ENCODE peak calls at places on chromosomes 3 and 15, in nine cellular contexts. Q, B, Z, X, N, S, V, E and A are unnamed samples.

GRCh38 chr3:6526861-6527260 is 334.1 kb upstream of the GRM7 start:
- DNase-seq in Q (no peak), X (no peak), B (no peak), S (no peak), N (no peak), V (no peak), Z (no peak), E (peak), A (no peak)

GRCh38 chr3:187484547-187485325 is 116.6 kb downstream of the RTP4 start:
- DNase-seq in B (no peak), V (no peak), S (no peak), Q (no peak), X (no peak), E (no peak), Z (no peak), N (no peak), A (no peak)

GRCh38 chr3:9340450-9341009 is 22.3 kb upstream of the THUMPD3 start:
- DNase-seq in X (no peak), S (no peak), Z (peak), B (no peak), N (no peak), E (no peak), V (no peak), Q (no peak), A (no peak)

GRCh38 chr3:127115691-127116351 is 77.1 kb upstream of the PRR23E start:
- DNase-seq in Q (no peak), B (no peak), E (no peak), V (no peak), N (no peak), S (peak), X (no peak), Z (no peak), A (no peak)

GRCh38 chr3:18559323-18559972 is 134.3 kb upstream of the SATB1 start:
- DNase-seq in S (no peak), V (no peak), X (peak), E (no peak), Q (peak), B (no peak), Z (peak), N (no peak), A (no peak)

GRCh38 chr15:48395532-48396011 is 64.3 kb downstream of the DUT start:
- DNase-seq in V (no peak), Q (peak), Z (no peak), E (no peak), N (peak), S (peak), X (no peak), B (peak), A (peak)

GRCh38 chr3:143850877-143851276 is 2.6 kb upstream of the SLC9A9 start:
- DNase-seq in V (no peak), B (no peak), Z (no peak), S (no peak), N (no peak), E (no peak), X (no peak), Q (no peak), A (no peak)

GRCh38 chr15:63203451-63204090 is 14.2 kb downstream of the RAB8B start:
- DNase-seq in Q (no peak), B (no peak), X (no peak), V (no peak), E (no peak), Z (no peak), N (no peak), S (no peak), A (no peak)

GRCh38 chr15:84836859-84837258 is 19.7 kb downstream of the ALPK3 start:
- DNase-seq in S (no peak), N (no peak), Z (no peak), E (no peak), B (no peak), Q (no peak), V (no peak), X (no peak), A (no peak)

GRCh38 chr3:157836022-157836421 is 270.2 kb downstream of the SHOX2 start:
- DNase-seq in V (no peak), S (no peak), X (no peak), B (no peak), N (no peak), Z (no peak), Q (no peak), E (no peak), A (no peak)

GRCh38 chr3:55485208-55485791 is 1.8 kb downstream of the WNT5A start:
- DNase-seq in X (peak), B (peak), E (peak), N (peak), Z (peak), Q (peak), S (peak), V (no peak), A (peak)

GRCh38 chr15:36965561-36966342 is 134.6 kb downstream of the MEIS2 start:
- DNase-seq in V (no peak), N (no peak), Z (no peak), B (no peak), X (no peak), S (no peak), Q (no peak), E (no peak), A (no peak)

GRCh38 chr15:62606376-62607164 is 436.0 kb upstream of the TPM1 start:
- DNase-seq in X (no peak), N (no peak), Z (peak), B (no peak), E (no peak), S (no peak), V (no peak), Q (no peak), A (peak)

GRCh38 chr3:143536817-143537535 is 311.3 kb downstream of the SLC9A9 start:
- DNase-seq in Q (no peak), B (no peak), V (no peak), S (no peak), N (no peak), X (no peak), E (no peak), Z (no peak), A (no peak)

GRCh38 chr3:169323580-169324453 is 339.7 kb downstream of the MECOM start:
- DNase-seq in N (peak), Z (no peak), V (no peak), X (no peak), Q (no peak), B (no peak), S (no peak), E (no peak), A (no peak)

GRCh38 chr3:184832044-184832443 is 20.1 kb downstream of the VPS8 start:
- DNase-seq in B (no peak), Q (no peak), S (no peak), V (no peak), E (no peak), X (no peak), Z (no peak), N (no peak), A (no peak)

GRCh38 chr3:78917541-78917940 is 850.3 kb downstream of the ROBO1 start:
- DNase-seq in V (no peak), B (no peak), X (no peak), E (no peak), Z (no peak), N (no peak), S (no peak), Q (no peak), A (no peak)

GRCh38 chr15:31489801-31490646 is 163.4 kb downstream of the KLF13 start:
- DNase-seq in Q (peak), N (peak), E (no peak), Z (peak), S (no peak), X (peak), B (peak), V (peak), A (no peak)

GRCh38 chr3:151856106-151856505 is 17.3 kb upstream of the SUCNR1 start:
- DNase-seq in Q (no peak), E (no peak), Z (no peak), B (no peak), S (no peak), X (no peak), V (no peak), N (no peak), A (no peak)

GRCh38 chr3:38609386-38610111 is 39.9 kb downstream of the SCN5A start:
- DNase-seq in B (no peak), E (no peak), Z (no peak), X (no peak), N (peak), V (no peak), S (peak), Q (no peak), A (no peak)

GRCh38 chr3:32200490-32200889 is 38.0 kb upstream of the CMTM8 start:
- DNase-seq in X (no peak), S (no peak), N (peak), Q (no peak), B (peak), E (no peak), Z (no peak), V (no peak), A (peak)

GRCh38 chr15:96428742-96429141 is 98.2 kb downstream of the NR2F2 start:
- DNase-seq in S (no peak), Z (no peak), Q (no peak), X (no peak), N (no peak), E (no peak), B (no peak), V (no peak), A (peak)

GRCh38 chr3:31841515-31841914 is 139.5 kb downstream of the OSBPL10 start:
- DNase-seq in E (no peak), X (no peak), S (no peak), N (no peak), B (no peak), V (peak), Q (no peak), Z (no peak), A (no peak)

GRCh38 chr3:17942856-17943255 is 200.4 kb upstream of the TBC1D5 start:
- DNase-seq in Q (no peak), B (no peak), V (no peak), N (no peak), Z (no peak), S (no peak), X (no peak), E (no peak), A (no peak)

GRCh38 chr3:57164217-57164605 is 942 bp downstream of the IL17RD start:
- DNase-seq in X (peak), Z (no peak), N (no peak), V (no peak), B (peak), E (no peak), S (no peak), Q (peak), A (peak)

GRCh38 chr3:172750069-172750367 is 508 bp upstream of the ECT2 start:
- DNase-seq in X (no peak), Z (no peak), B (no peak), V (no peak), S (no peak), Q (no peak), N (no peak), E (no peak), A (no peak)

GRCh38 chr15:24729760-24730159 is 54.2 kb downstream of the NPAP1 start:
- DNase-seq in N (no peak), X (no peak), S (no peak), Q (no peak), Z (no peak), E (no peak), V (no peak), B (no peak), A (no peak)

GRCh38 chr15:24734391-24734790 is 58.8 kb downstream of the NPAP1 start:
- DNase-seq in Q (no peak), N (no peak), S (no peak), V (no peak), E (no peak), B (no peak), Z (no peak), X (no peak), A (no peak)
- TF ChIP-seq POLR2A in Q (no peak), N (no peak), S (no peak), V (no peak), E (no peak), B (no peak), Z (no peak), X (no peak), A (no peak)

GRCh38 chr3:71245052-71245488 is 338.5 kb downstream of the FOXP1 start:
- DNase-seq in S (no peak), Q (peak), Z (no peak), E (no peak), B (peak), V (no peak), N (peak), X (no peak), A (no peak)

GRCh38 chr3:71247948-71248315 is 335.6 kb downstream of the FOXP1 start:
- DNase-seq in V (no peak), X (no peak), N (no peak), B (no peak), E (no peak), Q (no peak), Z (no peak), S (no peak), A (no peak)

GRCh38 chr3:71244153-71245051 is 339.1 kb downstream of the FOXP1 start:
- DNase-seq in X (no peak), Q (peak), S (no peak), Z (no peak), N (peak), V (no peak), E (no peak), B (peak), A (no peak)

GRCh38 chr3:71247221-71247947 is 336.1 kb downstream of the FOXP1 start:
- DNase-seq in X (no peak), E (no peak), N (no peak), Q (no peak), V (no peak), Z (peak), B (no peak), S (no peak), A (no peak)

DNA sequence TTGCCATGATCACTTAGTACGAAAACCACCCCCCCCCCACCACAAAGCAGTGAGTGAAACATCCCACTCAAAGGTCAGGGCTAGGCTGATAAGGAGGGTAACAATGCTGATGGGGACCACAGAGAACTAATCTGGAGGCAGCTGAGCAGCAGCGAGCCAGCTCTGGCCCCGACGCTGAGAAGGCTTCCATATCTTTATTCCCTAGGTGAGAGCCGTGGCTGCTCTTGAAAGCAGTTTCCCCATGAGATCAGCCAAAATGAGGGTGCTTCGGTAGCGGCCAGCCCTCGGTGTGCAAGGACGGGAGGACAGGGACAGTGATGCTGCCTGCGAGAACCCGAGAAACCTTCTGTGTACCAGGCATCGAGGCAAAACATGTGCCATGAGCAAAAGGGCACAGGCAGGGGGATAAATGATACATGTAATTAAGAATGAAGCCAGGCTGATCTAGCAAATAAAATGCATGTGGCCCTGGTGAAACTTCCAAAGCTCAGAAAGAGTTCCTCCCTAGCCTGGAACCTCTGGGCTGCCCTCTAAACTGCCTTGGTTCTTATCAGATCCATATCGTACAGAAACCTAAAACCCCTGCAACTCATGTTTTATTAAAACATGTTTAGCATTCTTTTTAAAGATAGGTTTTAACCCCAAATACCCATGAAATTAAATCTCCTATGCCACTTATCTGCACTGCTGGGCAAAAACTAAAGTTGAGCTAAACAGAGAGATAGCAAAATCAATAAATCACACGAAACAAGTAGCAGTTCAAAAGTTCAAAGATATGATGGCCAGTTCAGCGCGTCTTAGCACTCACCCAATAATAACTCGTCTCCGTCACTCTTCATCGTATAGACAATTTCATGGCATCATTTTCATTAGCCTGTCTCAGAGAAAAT is 337.3 kb downstream of the FOXP1 start:
- DNase-seq in V (no peak), X (no peak), E (no peak), S (no peak), N (no peak), Z (no peak), B (no peak), Q (no peak), A (no peak)
- H3K27ac ChIP-seq in V (peak), X (peak), E (no peak), S (no peak), N (peak), Z (peak), B (no peak), Q (peak), A (no peak)

DNA sequence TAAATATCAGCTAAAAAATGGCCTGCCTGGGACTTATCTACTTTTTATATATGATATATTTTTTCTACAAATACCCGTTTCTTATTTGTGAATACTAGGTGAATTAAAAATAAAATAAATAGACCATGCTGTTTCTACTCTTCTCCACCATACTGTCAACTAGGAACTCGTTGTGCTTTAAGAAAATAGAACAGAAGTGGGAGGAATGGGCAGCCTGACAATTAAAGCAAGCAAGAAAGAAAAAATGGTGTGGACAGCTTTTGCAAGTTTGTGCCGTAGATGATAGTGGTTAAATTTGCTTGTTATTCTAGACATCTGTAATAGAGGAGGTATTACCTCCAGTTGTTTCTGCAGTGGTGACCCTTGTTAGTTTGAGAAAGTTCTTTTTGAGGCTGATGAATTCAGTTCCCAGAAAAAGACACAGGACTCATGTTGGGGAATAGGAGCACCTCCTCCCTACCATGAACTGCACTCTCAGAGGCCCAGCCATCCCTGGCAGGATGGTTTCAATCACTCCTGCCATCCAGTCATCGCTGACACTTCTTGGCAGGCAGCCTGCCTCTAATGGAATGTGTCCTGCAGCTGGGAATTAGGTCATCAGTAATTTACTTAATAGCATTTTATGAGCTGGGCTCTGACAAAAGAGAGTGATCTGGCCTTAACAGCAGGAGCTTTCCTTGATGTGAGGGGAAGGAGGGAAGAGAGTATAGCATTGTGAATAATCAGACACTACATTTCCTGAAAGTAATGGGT is 105.0 kb upstream of the GAP43 start:
- DNase-seq in E (no peak), B (no peak), Q (no peak), V (no peak), S (peak), Z (no peak), X (no peak), N (no peak), A (no peak)
- TF ChIP-seq EP300 in E (no peak), B (no peak), Q (no peak), V (no peak), S (no peak), Z (no peak), X (no peak), N (no peak), A (no peak)

DNA sequence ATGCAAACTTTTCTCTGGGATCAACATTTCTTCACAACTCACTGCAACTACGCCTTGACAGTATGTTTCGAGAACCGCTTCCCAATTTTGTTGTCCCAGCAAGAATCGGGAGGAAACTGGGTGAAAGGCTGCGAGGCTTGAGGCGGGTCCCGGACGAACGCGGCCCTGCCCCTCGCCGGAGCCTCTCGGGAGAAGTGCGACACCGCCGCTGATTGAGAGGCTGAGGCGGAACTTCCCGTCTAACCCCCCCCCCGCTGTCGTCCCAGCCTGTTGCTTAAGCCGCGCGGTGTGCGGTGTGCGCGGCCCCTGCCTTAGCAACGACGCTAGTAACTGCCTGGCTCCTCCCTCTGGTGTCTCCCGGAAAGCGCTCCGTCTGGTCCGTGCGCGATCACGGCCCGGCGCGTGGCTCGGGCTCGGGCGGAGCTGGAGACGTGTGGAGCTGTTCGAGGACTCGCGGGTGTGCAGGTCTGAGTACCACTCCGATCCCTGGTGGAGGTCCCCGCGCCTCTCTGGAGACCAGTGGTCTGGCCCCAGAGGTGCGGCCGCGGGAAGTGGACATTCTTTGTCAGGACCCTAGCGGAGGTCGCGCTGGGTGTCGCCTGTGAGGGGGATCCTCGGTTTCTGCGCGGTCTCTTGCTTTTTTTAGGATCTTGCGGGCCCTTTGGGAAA is at the start of the genes DTWD1 and FAM227B:
- DNase-seq in S (peak), B (peak), Q (peak), Z (peak), V (peak), X (peak), E (peak), N (peak), A (peak)
- TF ChIP-seq POLR2A in S (peak), B (peak), Q (peak), Z (peak), V (peak), X (peak), E (peak), N (peak), A (peak)